ENCODE peak calls at places on chromosomes 13 and 19, in six cellular contexts. One of them, this sample, is unnamed.

GRCh38 chr13:35617420-35617819 is 140.9 kb upstream of the MAB21L1 start:
- DNase-seq in EL: no peak
- DNase-seq in left colon: no peak
- DNase-seq in WTC11: no peak
- DNase-seq in frontal cortex: no peak
- DNase-seq in Karpas-422: no peak
- DNase-seq in this sample: no peak

GRCh38 chr13:95087746-95088305 is 213.4 kb downstream of the ABCC4 start:
- DNase-seq in WTC11: no peak
- DNase-seq in Karpas-422: no peak
- DNase-seq in EL: peak
- DNase-seq in frontal cortex: no peak
- DNase-seq in left colon: no peak
- DNase-seq in this sample: no peak

GRCh38 chr13:87035538-87035937 is 635.6 kb upstream of the SLITRK5 start:
- DNase-seq in left colon: no peak
- DNase-seq in WTC11: no peak
- DNase-seq in Karpas-422: no peak
- DNase-seq in frontal cortex: no peak
- DNase-seq in EL: no peak
- DNase-seq in this sample: no peak

GRCh38 chr19:2524840-2525723 is 49.2 kb downstream of the GADD45B start:
- DNase-seq in WTC11: no peak
- DNase-seq in Karpas-422: peak
- DNase-seq in left colon: no peak
- DNase-seq in frontal cortex: no peak
- DNase-seq in EL: peak
- DNase-seq in this sample: no peak

GRCh38 chr19:12064266-12065099 is at the start of gene ZNF844:
- DNase-seq in left colon: peak
- DNase-seq in EL: peak
- DNase-seq in WTC11: peak
- DNase-seq in Karpas-422: peak
- DNase-seq in frontal cortex: peak
- DNase-seq in this sample: peak

GRCh38 chr19:38769635-38770211 is 3.6 kb downstream of the LGALS7 start:
- DNase-seq in EL: peak
- DNase-seq in Karpas-422: peak
- DNase-seq in left colon: peak
- DNase-seq in frontal cortex: peak
- DNase-seq in WTC11: peak
- DNase-seq in this sample: peak

GRCh38 chr19:5037936-5038335 is 69.0 kb downstream of the KDM4B start:
- DNase-seq in Karpas-422: no peak
- DNase-seq in EL: no peak
- DNase-seq in frontal cortex: peak
- DNase-seq in left colon: no peak
- DNase-seq in WTC11: no peak
- DNase-seq in this sample: no peak

GRCh38 chr13:43232144-43232840 is 208.9 kb downstream of the DNAJC15 start:
- DNase-seq in WTC11: no peak
- DNase-seq in left colon: no peak
- DNase-seq in frontal cortex: no peak
- DNase-seq in EL: no peak
- DNase-seq in Karpas-422: no peak
- DNase-seq in this sample: no peak

GRCh38 chr19:10001899-10002298 is 8.4 kb downstream of the COL5A3 start:
- DNase-seq in WTC11: peak
- DNase-seq in frontal cortex: no peak
- DNase-seq in Karpas-422: peak
- DNase-seq in left colon: peak
- DNase-seq in EL: peak
- DNase-seq in this sample: no peak

GRCh38 chr13:26221399-26221720 is 754 bp downstream of the RNF6 start:
- DNase-seq in frontal cortex: no peak
- DNase-seq in Karpas-422: no peak
- DNase-seq in left colon: no peak
- DNase-seq in WTC11: no peak
- DNase-seq in EL: no peak
- DNase-seq in this sample: no peak

GRCh38 chr13:21319869-21320641 is 139.0 kb downstream of the ZDHHC20 start:
- DNase-seq in Karpas-422: no peak
- DNase-seq in left colon: no peak
- DNase-seq in EL: no peak
- DNase-seq in WTC11: no peak
- DNase-seq in frontal cortex: no peak
- DNase-seq in this sample: no peak

GRCh38 chr13:26422036-26422435 is 135.4 kb upstream of the WASF3 start:
- DNase-seq in left colon: no peak
- DNase-seq in Karpas-422: no peak
- DNase-seq in WTC11: no peak
- DNase-seq in EL: no peak
- DNase-seq in frontal cortex: no peak
- DNase-seq in this sample: no peak

This sample was measured in OCI-LY7.